ENCODE peak calls at places on chromosomes 2 and 18, in eight cellular contexts. Y, S, P, L, T, M, O and X are unnamed samples.

GRCh38 chr2:145096582-145096981 is 576.7 kb upstream of the ZEB2 start:
- DNase-seq in M (no peak), Y (no peak), O (peak; percentile 79), L (no peak), S (peak; percentile 67), P (no peak), T (no peak), X (peak; percentile 3)

GRCh38 chr2:85369500-85369899 is 14.9 kb downstream of the ELMOD3 start:
- DNase-seq in M (no peak), P (no peak), T (no peak), Y (no peak), L (no peak), O (no peak), S (no peak), X (no peak)

GRCh38 chr18:48929951-48930713 is 20.6 kb downstream of the SMAD7 start:
- DNase-seq in L (no peak), S (no peak), O (peak; percentile 82), T (no peak), P (peak; percentile 64), Y (no peak), M (no peak), X (no peak)

GRCh38 chr2:159939946-159940345 is 122.5 kb downstream of the PLA2R1 start:
- DNase-seq in T (no peak), S (no peak), P (peak; percentile 24), L (peak; percentile 62), O (peak; percentile 27), M (no peak), Y (no peak), X (peak; percentile 30)

GRCh38 chr2:10449838-10450691 is 1.9 kb upstream of the ODC1 start:
- DNase-seq in L (no peak), M (no peak), S (peak; percentile 46), P (no peak), O (no peak), Y (no peak), T (no peak), X (no peak)

GRCh38 chr2:9378433-9379371 is 44.6 kb downstream of the ITGB1BP1 start:
- DNase-seq in L (no peak), T (no peak), S (peak; percentile 19), O (peak; percentile 63), P (no peak), M (no peak), Y (no peak), X (peak; percentile 64)

GRCh38 chr2:143451622-143452021 is 322.4 kb downstream of the ARHGAP15 start:
- DNase-seq in M (no peak), Y (no peak), T (no peak), L (peak; percentile 95), S (peak; percentile 31), O (peak; percentile 25), P (no peak), X (peak; percentile 69)

GRCh38 chr2:46187112-46187618 is 110.0 kb upstream of the EPAS1 start:
- DNase-seq in P (no peak), O (peak; percentile 73), M (no peak), T (no peak), L (peak; percentile 97), Y (no peak), S (peak; percentile 49), X (no peak)

GRCh38 chr18:3690682-3691066 is 240.7 kb downstream of the TGIF1 start:
- DNase-seq in S (no peak), L (no peak), Y (no peak), T (no peak), P (no peak), O (no peak), M (no peak), X (no peak)

GRCh38 chr2:181312515-181312927 is 144.7 kb upstream of the ITGA4 start:
- DNase-seq in M (no peak), O (no peak), T (no peak), L (peak; percentile 2), S (no peak), Y (no peak), P (no peak), X (no peak)

GRCh38 chr2:213065583-213066444 is 85.6 kb downstream of the IKZF2 start:
- DNase-seq in Y (no peak), L (no peak), S (peak; percentile 37), M (no peak), O (peak; percentile 48), T (no peak), P (peak; percentile 35), X (no peak)

GRCh38 chr2:219358170-219359075 is 25.9 kb upstream of the RESP18 start:
- DNase-seq in P (peak; percentile 59), L (no peak), M (no peak), Y (no peak), S (no peak), O (no peak), T (no peak), X (no peak)

GRCh38 chr2:86787701-86788100 is 3.0 kb downstream of the CD8A start:
- DNase-seq in S (no peak), O (no peak), Y (no peak), T (no peak), P (no peak), M (no peak), L (peak; percentile 85), X (no peak)

GRCh38 chr18:58584219-58585127 is 44.4 kb downstream of the ALPK2 start:
- DNase-seq in Y (peak; percentile 10), M (no peak), L (peak; percentile 54), P (peak; percentile 67), T (no peak), S (peak; percentile 60), O (peak; percentile 75), X (no peak)

GRCh38 chr2:217162533-217162932 is 302.7 kb upstream of the TNP1 start:
- DNase-seq in S (peak; percentile 91), P (no peak), O (peak; percentile 88), Y (no peak), M (no peak), T (no peak), L (peak; percentile 90), X (peak; percentile 13)

GRCh38 chr2:192195548-192196418 is 1.1 kb upstream of the TMEFF2 start:
- DNase-seq in T (no peak), M (no peak), P (peak; percentile 56), L (no peak), O (no peak), S (no peak), Y (peak; percentile 52), X (peak; percentile 42)

GRCh38 chr2:205769494-205769848 is 87.2 kb downstream of the NRP2 start:
- DNase-seq in M (no peak), T (no peak), P (no peak), Y (no peak), L (no peak), S (peak; percentile 85), O (peak; percentile 56), X (no peak)

GRCh38 chr2:186542002-186542401 is 47.9 kb upstream of the ITGAV start:
- DNase-seq in L (no peak), S (peak; percentile 65), T (no peak), Y (no peak), O (no peak), M (no peak), P (no peak), X (no peak)

GRCh38 chr18:58805482-58806187 is 59.0 kb upstream of the ZNF532 start:
- DNase-seq in M (no peak), P (no peak), T (no peak), Y (no peak), O (no peak), L (no peak), S (peak; percentile 38), X (no peak)

GRCh38 chr2:64400733-64401500 is 53.0 kb upstream of the LGALSL start:
- DNase-seq in M (no peak), O (no peak), S (no peak), P (no peak), Y (no peak), T (no peak), L (no peak), X (no peak)

GRCh38 chr18:34357944-34358580 is 133.3 kb upstream of the NOL4 start:
- DNase-seq in T (no peak), O (no peak), S (peak; percentile 14), L (no peak), M (no peak), Y (no peak), P (no peak), X (no peak)

GRCh38 chr2:164145093-164145987 is 409.5 kb upstream of the FIGN start:
- DNase-seq in Y (no peak), T (no peak), O (no peak), L (no peak), M (no peak), S (peak; percentile 68), P (no peak), X (no peak)